ENCODE peak calls at places on chromosome 3, in six cellular contexts. X is tibial nerve, C is esophagus squamous epithelium, B is body of pancreas, L is right cardiac atrium, M is left lung. G is an unnamed sample.

GRCh38 chr3:4897765-4898453 is 81.3 kb upstream of the BHLHE40 start:
- DNase-seq in M (no peak), L (peak; percentile 20), B (no peak), X (no peak), C (no peak), G (no peak)

GRCh38 chr3:13890377-13891016 is 10.6 kb upstream of the WNT7A start:
- DNase-seq in B (no peak), L (peak; percentile 50), M (no peak), C (no peak), X (no peak), G (no peak)

GRCh38 chr3:197499427-197499826 is 56.3 kb downstream of the BDH1 start:
- DNase-seq in B (no peak), L (no peak), C (no peak), M (no peak), X (no peak), G (no peak)

GRCh38 chr3:177538743-177539730 is 341.8 kb upstream of the TBL1XR1 start:
- DNase-seq in B (no peak), C (no peak), L (no peak), X (no peak), M (no peak), G (no peak)

GRCh38 chr3:36653095-36653494 is 111.3 kb downstream of the DCLK3 start:
- DNase-seq in L (no peak), X (no peak), M (no peak), C (no peak), B (no peak), G (no peak)

GRCh38 chr3:132083583-132084372 is 49.0 kb upstream of the CPNE4 start:
- DNase-seq in L (no peak), M (no peak), B (no peak), X (no peak), C (no peak), G (no peak)

GRCh38 chr3:58006661-58007060 is 1.6 kb upstream of the FLNB start:
- DNase-seq in M (no peak), C (no peak), B (no peak), X (no peak), L (no peak), G (no peak)

GRCh38 chr3:67640023-67640660 is 14.3 kb downstream of the SUCLG2 start:
- DNase-seq in X (no peak), M (no peak), C (no peak), L (no peak), B (no peak), G (no peak)

GRCh38 chr3:129305592-129306091 is 27.0 kb downstream of the HMCES start:
- DNase-seq in X (peak; percentile 78), C (no peak), L (peak; percentile 91), B (peak; percentile 95), M (peak; percentile 95), G (peak; percentile 90)

GRCh38 chr3:195385526-195385925 is 57.3 kb downstream of the ACAP2 start:
- DNase-seq in C (no peak), X (no peak), L (no peak), M (no peak), B (no peak), G (no peak)

GRCh38 chr3:189486556-189486955 is 144.6 kb upstream of the TP63 start:
- DNase-seq in B (no peak), L (no peak), M (no peak), C (no peak), X (no peak), G (no peak)

GRCh38 chr3:53774414-53774813 is 71.8 kb downstream of the CHDH start:
- DNase-seq in L (no peak), X (no peak), B (no peak), M (no peak), C (no peak), G (no peak)

GRCh38 chr3:42529463-42529862 is 27.0 kb downstream of the VIPR1 start:
- DNase-seq in X (no peak), C (no peak), M (no peak), B (peak; percentile 20), L (no peak), G (no peak)

GRCh38 chr3:160448845-160449659 is 534 bp downstream of the TRIM59 start:
- DNase-seq in L (no peak), M (no peak), C (no peak), B (no peak), X (no peak), G (no peak)

GRCh38 chr3:177498037-177498857 is 301.0 kb upstream of the TBL1XR1 start:
- DNase-seq in M (peak; percentile 39), X (no peak), B (peak; percentile 90), L (no peak), C (no peak), G (no peak)

GRCh38 chr3:36303286-36303685 is 77.0 kb upstream of the STAC start:
- DNase-seq in C (no peak), L (no peak), X (no peak), M (no peak), B (no peak), G (no peak)

GRCh38 chr3:126245811-126246727 is 65.7 kb upstream of the ALDH1L1 start:
- DNase-seq in M (no peak), C (no peak), L (peak; percentile 62), B (peak; percentile 71), X (peak; percentile 46), G (no peak)

GRCh38 chr3:69090021-69090420 is 5.3 kb downstream of the ARL6IP5 start:
- DNase-seq in M (no peak), B (no peak), L (no peak), X (no peak), C (no peak), G (no peak)

GRCh38 chr3:197516517-197516889 is 39.3 kb downstream of the BDH1 start:
- DNase-seq in C (no peak), M (no peak), X (no peak), B (peak; percentile 40), L (no peak), G (no peak)

GRCh38 chr3:57910988-57911387 is 97.2 kb upstream of the FLNB start:
- DNase-seq in X (no peak), C (no peak), L (no peak), B (peak; percentile 9), M (no peak), G (no peak)

GRCh38 chr3:169765281-169765624 is 393 bp upstream of the TERC start:
- DNase-seq in C (no peak), X (no peak), M (no peak), B (no peak), L (no peak), G (no peak)

GRCh38 chr3:185270262-185270955 is 16.6 kb upstream of the EHHADH start:
- DNase-seq in X (no peak), L (no peak), B (peak; percentile 21), C (no peak), M (no peak), G (no peak)

GRCh38 chr3:168608926-168609325 is 513.2 kb upstream of the GOLIM4 start:
- DNase-seq in X (no peak), B (no peak), L (no peak), C (no peak), M (no peak), G (no peak)

GRCh38 chr3:28348286-28348636 is 260 bp upstream of the ZCWPW2 start:
- DNase-seq in C (peak; percentile 44), B (peak; percentile 95), X (no peak), M (no peak), L (peak; percentile 95), G (peak; percentile 98)

GRCh38 chr3:152531717-152532116 is 263.0 kb downstream of the MBNL1 start:
- DNase-seq in B (no peak), M (no peak), L (no peak), C (no peak), X (no peak), G (no peak)

GRCh38 chr3:95923496-95924210 is 890.7 kb upstream of the EPHA6 start:
- DNase-seq in L (peak; percentile 28), C (no peak), B (peak; percentile 82), X (no peak), M (no peak), G (peak; percentile 77)

GRCh38 chr3:194119831-194120230 is 16.1 kb upstream of the HES1 start:
- DNase-seq in X (no peak), L (no peak), B (no peak), C (no peak), M (no peak), G (no peak)

GRCh38 chr3:152968388-152969024 is 133.6 kb downstream of the P2RY1 start:
- DNase-seq in X (no peak), L (no peak), B (no peak), C (no peak), M (no peak), G (no peak)

GRCh38 chr3:127252446-127252845 is 35.4 kb downstream of the PRR20G start:
- DNase-seq in X (no peak), M (no peak), B (no peak), L (no peak), C (no peak), G (no peak)

GRCh38 chr3:42696356-42697301 is 6.0 kb downstream of the HHATL start:
- DNase-seq in B (no peak), C (no peak), L (no peak), X (no peak), M (no peak), G (peak; percentile 58)

DNA sequence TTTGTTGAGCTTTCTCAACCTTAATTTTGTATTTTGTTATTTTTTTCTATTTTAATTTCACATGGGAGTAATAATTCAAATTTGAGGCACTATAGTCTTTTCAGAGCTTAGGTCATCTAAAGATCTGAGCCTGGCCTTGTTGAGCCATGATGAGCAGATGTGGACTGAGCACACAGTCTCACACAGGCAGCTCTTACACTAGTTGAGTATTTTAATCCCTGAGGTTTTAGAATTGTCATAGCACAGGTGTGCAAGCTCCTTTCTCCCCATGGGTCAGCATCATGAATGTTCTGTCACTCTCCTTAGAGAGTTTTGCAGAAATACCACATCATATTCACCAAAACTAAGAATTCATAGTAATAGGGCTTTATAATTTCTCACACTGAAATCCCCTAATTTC is 4.9 kb downstream of the ZBTB38 start:
- DNase-seq in M (no peak), B (no peak), X (no peak), C (no peak), L (no peak), G (no peak)
- H3K27ac ChIP-seq in M (no peak overlapping the region), B (no peak overlapping the region), X (no peak overlapping the region), C (no peak overlapping the region), L (no peak overlapping the region), G (no peak overlapping the region)

GRCh38 chr3:120423432-120423831 is 27.4 kb downstream of the FSTL1 start:
- DNase-seq in M (no peak), L (no peak), B (no peak), C (no peak), X (no peak), G (no peak)
- H3K4me3 ChIP-seq in M (no peak overlapping the region), L (no peak overlapping the region), B (no peak overlapping the region), C (no peak overlapping the region), X (no peak overlapping the region), G (no peak overlapping the region)

DNA sequence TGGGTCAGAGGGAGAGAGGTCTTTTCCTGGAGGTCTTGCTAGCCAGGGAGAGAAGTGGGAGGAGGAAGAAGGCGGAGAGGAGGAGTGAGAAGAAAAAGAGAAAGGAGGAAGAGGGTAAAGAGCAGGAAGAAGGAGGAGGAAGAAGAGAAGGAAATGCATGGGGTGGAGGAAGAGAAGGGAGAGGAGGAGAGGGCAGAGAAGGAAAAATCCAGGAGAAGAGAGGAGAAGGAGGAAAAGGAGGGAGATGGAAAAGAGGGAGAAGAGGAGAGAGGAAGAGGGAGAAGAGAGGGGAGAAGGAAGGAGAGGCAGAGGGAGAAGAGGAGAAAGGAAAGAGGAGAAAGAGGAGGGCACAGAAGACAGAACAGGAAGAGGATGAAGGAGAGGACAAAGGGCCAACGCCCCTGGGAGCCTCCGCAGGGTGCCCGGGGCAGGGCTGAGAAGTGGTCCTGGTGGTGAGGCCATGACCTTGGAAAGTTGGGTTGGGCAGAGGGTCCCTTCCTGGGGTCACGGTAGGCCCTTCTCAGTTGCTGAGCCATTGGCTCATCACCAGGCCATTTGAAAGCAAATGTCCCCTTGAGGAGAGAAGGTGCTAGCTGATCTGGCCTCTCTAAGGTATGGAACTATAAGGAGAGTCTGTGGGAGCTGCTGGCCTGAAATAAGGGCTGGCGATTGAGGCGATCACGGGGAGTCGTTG is 1.2 kb upstream of the SEMA3F start:
- DNase-seq in M (no peak), B (no peak), C (no peak), L (no peak), X (no peak), G (no peak)
- H3K27me3 ChIP-seq in M (peaks cover 8% of the 10 kb centered on the region), B (no peaks in the 10 kb centered on the region), C (no peaks in the 10 kb centered on the region), L (no peaks in the 10 kb centered on the region), X (peaks cover 24% of the 10 kb centered on the region), G (no peaks in the 10 kb centered on the region)

GRCh38 chr3:25782636-25782937 is 656 bp downstream of the NGLY1 start:
- DNase-seq in B (no peak), M (no peak), C (no peak), L (no peak), X (no peak), G (no peak)
- H3K27ac ChIP-seq in B (peak overlapping the region; percentile 85), M (peak overlapping the region; percentile 97), C (peak overlapping the region; percentile 92), L (no peak overlapping the region), X (peak overlapping the region; percentile 87), G (peak overlapping the region; percentile 83)

G was measured in ascending aorta.